ENCODE peak calls at places on chromosomes 2 and 18, in four cellular contexts. V, O, C and P are unnamed samples.

GRCh38 chr2:49714433-49714832 is 560.1 kb upstream of the FSHR start:
- DNase-seq in V (no peak), O (peak; percentile 10), C (peak; percentile 32), P (no peak)

GRCh38 chr2:74333175-74333574 is 10.0 kb downstream of the SLC4A5 start:
- DNase-seq in V (no peak), O (no peak), C (peak; percentile 32), P (no peak)

GRCh38 chr2:234308073-234308813 is 188.6 kb downstream of the ARL4C start:
- DNase-seq in V (no peak), O (no peak), C (no peak), P (no peak)

GRCh38 chr18:47490882-47491281 is 239.4 kb upstream of the SKOR2 start:
- DNase-seq in V (no peak), O (no peak), C (no peak), P (no peak)

GRCh38 chr2:140392824-140393223 is 1612.6 kb upstream of the NXPH2 start:
- DNase-seq in V (no peak), O (no peak), C (no peak), P (no peak)

GRCh38 chr2:45851576-45852304 is 200.3 kb downstream of the PRKCE start:
- DNase-seq in V (no peak), O (no peak), C (no peak), P (no peak)

GRCh38 chr2:238670341-238670681 is 177.6 kb upstream of the TWIST2 start:
- DNase-seq in V (no peak), O (no peak), C (no peak), P (no peak)

GRCh38 chr18:886076-886475 is 18.6 kb upstream of the ADCYAP1 start:
- DNase-seq in V (no peak), O (no peak), C (no peak), P (no peak)

GRCh38 chr2:240760576-240761246 is 59.3 kb downstream of the KIF1A start:
- DNase-seq in V (peak; percentile 31), O (no peak), C (no peak), P (no peak)

GRCh38 chr2:100660851-100661584 is 98.2 kb downstream of the PDCL3 start:
- DNase-seq in V (no peak), O (no peak), C (no peak), P (no peak)

GRCh38 chr18:36207326-36207725 is 20.0 kb downstream of the MOCOS start:
- DNase-seq in V (no peak), O (no peak), C (no peak), P (no peak)

GRCh38 chr2:200479617-200480292 is 30.1 kb downstream of the KCTD18 start:
- DNase-seq in V (no peak), O (no peak), C (no peak), P (peak; percentile 73)

DNA sequence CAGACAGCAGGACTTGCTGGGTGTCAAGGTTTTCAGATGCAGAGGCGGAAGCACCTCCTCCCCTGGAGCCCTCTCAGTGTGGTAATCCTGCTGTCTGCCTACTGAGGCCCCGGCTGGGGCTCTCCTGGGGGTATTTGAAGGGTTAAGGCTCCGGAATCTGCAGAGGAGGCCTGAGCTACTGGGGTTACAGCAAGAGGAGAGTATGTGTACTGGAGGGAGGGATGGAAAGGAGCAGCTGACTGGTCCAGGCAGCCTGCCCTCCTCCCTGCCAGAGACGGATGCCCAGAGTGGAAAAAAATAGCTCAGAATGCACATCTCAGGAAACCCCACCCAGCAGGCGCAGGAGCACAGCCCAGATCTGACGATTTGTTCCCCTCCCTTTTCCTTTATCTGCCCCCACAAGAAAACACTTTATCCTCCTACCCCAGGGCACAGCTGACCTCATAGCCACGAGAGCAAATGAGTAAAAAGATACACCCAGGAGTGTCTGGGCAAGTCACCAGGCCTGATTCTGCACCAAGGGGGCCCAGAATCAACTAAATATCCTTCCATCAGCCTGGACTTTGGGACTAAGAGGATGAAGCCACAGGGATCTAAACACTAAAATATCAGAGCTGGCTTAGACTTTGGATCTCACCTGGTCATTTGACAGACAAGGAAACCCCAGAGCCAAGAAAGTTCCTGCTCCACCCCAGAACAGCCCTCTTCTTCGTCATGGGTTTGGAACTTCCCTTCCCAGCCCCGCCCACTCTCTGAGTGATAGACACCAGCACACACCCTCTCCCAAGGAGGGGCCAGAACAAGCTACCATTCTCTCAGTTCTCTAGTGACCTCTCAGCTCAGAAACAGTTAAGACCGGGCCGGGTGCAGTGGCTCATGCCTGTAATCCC is 5.5 kb downstream of the TMBIM1 start:
- DNase-seq in V (peak; percentile 73), O (peak; percentile 46), C (peak; percentile 93), P (peak; percentile 97)
- H3K27ac ChIP-seq in V (peak overlapping the region; percentile 88), O (no peak overlapping the region), C (peak overlapping the region; percentile 83), P (peak overlapping the region; percentile 99)

DNA sequence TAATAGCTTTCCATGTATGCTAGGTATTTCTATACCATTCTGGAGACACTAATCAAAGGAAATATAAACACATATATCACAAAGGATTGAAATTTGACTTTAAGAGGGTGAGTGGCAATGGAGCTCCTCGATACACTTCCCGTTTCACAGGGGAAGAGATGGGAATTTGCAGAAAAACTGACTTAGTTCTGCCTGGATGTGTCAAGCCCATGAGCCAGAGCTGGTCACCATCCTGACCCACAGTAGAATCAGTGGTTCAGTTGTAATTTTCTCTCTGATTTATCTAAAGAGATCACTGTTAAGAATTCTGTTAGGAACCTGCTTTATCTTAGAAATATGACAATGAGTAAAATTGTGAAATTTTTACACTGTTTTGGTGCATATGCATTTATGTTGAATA is 34.2 kb downstream of the PLCL1 start:
- DNase-seq in V (no peak), O (no peak), C (no peak), P (no peak)
- H3K4me3 ChIP-seq in V (no peak overlapping the region), O (no peak overlapping the region), C (peak overlapping the region; percentile 3), P (peak overlapping the region; percentile 18)

DNA sequence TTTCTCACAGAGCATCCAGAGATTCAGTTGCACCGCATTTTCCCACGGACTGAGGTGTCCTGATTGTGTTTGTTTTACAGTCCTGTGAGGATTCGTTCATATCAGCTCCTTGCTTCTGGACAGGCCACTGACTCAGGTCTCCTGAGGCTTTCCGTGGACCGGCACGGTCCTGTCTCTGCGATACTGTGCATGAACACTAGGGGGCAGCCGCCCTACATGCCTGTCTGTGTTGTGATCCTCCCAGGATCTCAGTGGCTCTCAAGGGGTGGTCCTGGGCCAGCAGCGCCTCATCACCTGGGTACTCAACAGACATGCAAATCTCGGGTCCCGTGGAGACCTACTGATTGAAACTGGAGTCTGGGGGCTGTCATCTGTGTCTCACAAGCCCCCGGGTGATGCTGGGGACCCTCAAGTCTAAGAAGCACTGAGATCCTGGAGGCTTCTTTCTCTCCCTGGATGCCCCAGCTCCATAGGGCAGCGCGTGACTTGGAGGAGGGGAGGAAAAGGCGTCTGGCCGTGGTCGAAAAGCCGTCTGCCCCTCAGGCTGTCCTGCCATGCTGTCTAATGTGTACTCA is 28.9 kb downstream of the IL1R2 start:
- DNase-seq in V (peak; percentile 83), O (peak; percentile 64), C (peak; percentile 91), P (peak; percentile 94)
- TF ChIP-seq POLR2AphosphoS5 in V (no peak), O (no peak), C (peak; percentile 79), P (peak; percentile 44)

GRCh38 chr2:61770298-61770697 is 83.6 kb downstream of the FAM161A start:
- DNase-seq in V (no peak), O (no peak), C (no peak), P (no peak)
- H3K27ac ChIP-seq in V (no peak overlapping the region), O (no peak overlapping the region), C (no peak overlapping the region), P (no peak overlapping the region)

GRCh38 chr2:62811972-62812371 is 106.5 kb downstream of the EHBP1 start:
- DNase-seq in V (no peak), O (no peak), C (no peak), P (no peak)

GRCh38 chr2:62812921-62813825 is 107.7 kb downstream of the EHBP1 start:
- DNase-seq in V (no peak), O (no peak), C (no peak), P (no peak)

GRCh38 chr2:62808554-62808953 is 103.0 kb downstream of the EHBP1 start:
- DNase-seq in V (no peak), O (no peak), C (no peak), P (no peak)

GRCh38 chr2:62814132-62814531 is 108.6 kb downstream of the EHBP1 start:
- DNase-seq in V (no peak), O (no peak), C (no peak), P (no peak)

GRCh38 chr2:62811086-62811485 is 105.6 kb downstream of the EHBP1 start:
- DNase-seq in V (no peak), O (no peak), C (no peak), P (no peak)
- H3K4me3 ChIP-seq in V (no peak overlapping the region), O (no peak overlapping the region), C (no peak overlapping the region), P (no peak overlapping the region)

GRCh38 chr2:179900655-179901054 is 39.2 kb upstream of the ZNF385B start:
- DNase-seq in V (no peak), O (no peak), C (no peak), P (no peak)
- TF ChIP-seq POLR2AphosphoS5 in V (no peak), O (no peak), C (no peak), P (no peak)